ENCODE peak calls at places on chromosomes 2 and 18, in six cellular contexts. I is fibroblast of pulmonary artery, F is left kidney, Q is BJ, S is cerebellar cortex, M is GM04504. C is an unnamed sample.

GRCh38 chr18:28960146-28960545 is 783.2 kb upstream of the CDH2 start:
- DNase-seq in I (peak), F (no peak), Q (no peak), S (no peak), M (no peak), C (peak)

GRCh38 chr18:55214969-55215368 is 255.7 kb upstream of the CCDC68 start:
- DNase-seq in I (no peak), F (peak), Q (no peak), S (no peak), M (no peak), C (no peak)

GRCh38 chr2:144015655-144016245 is 504.2 kb downstream of the ZEB2 start:
- DNase-seq in I (peak), F (no peak), Q (peak), S (no peak), M (peak), C (peak)

GRCh38 chr2:20580690-20581437 is 70.0 kb downstream of the HS1BP3 start:
- DNase-seq in I (no peak), F (no peak), Q (no peak), S (no peak), M (no peak), C (no peak)

GRCh38 chr18:48975221-48975816 is 24.6 kb upstream of the SMAD7 start:
- DNase-seq in I (no peak), F (no peak), Q (no peak), S (peak), M (no peak), C (no peak)

GRCh38 chr2:96315400-96316071 is 9.6 kb upstream of the ITPRIPL1 start:
- DNase-seq in I (peak), F (peak), Q (peak), S (no peak), M (peak), C (peak)

GRCh38 chr2:40535891-40536290 is 84.0 kb upstream of the SLC8A1 start:
- DNase-seq in I (no peak), F (no peak), Q (no peak), S (no peak), M (no peak), C (no peak)

GRCh38 chr2:109266998-109267854 is 138.2 kb downstream of the SH3RF3 start:
- DNase-seq in I (peak), F (peak), Q (no peak), S (no peak), M (no peak), C (no peak)

GRCh38 chr18:62452280-62452824 is 70.5 kb upstream of the ZCCHC2 start:
- DNase-seq in I (peak), F (no peak), Q (no peak), S (no peak), M (no peak), C (no peak)

GRCh38 chr2:149160701-149161217 is 122.3 kb downstream of the LYPD6B start:
- DNase-seq in I (no peak), F (peak), Q (no peak), S (no peak), M (no peak), C (no peak)

GRCh38 chr2:23824777-23825212 is 102.1 kb downstream of the ATAD2B start:
- DNase-seq in I (peak), F (peak), Q (no peak), S (peak), M (peak), C (peak)

GRCh38 chr2:236673823-236674185 is 104.2 kb downstream of the ACKR3 start:
- DNase-seq in I (no peak), F (no peak), Q (no peak), S (no peak), M (no peak), C (no peak)

GRCh38 chr2:113208995-113209868 is 35.5 kb downstream of the PSD4 start:
- DNase-seq in I (no peak), F (peak), Q (peak), S (no peak), M (no peak), C (no peak)

GRCh38 chr2:168120730-168121129 is 126.7 kb downstream of the STK39 start:
- DNase-seq in I (no peak), F (no peak), Q (no peak), S (peak), M (no peak), C (no peak)

GRCh38 chr2:207008105-207008990 is 69.0 kb downstream of the CPO start:
- DNase-seq in I (peak), F (peak), Q (no peak), S (no peak), M (no peak), C (peak)

GRCh38 chr2:72993147-72993546 is 75.8 kb downstream of the EMX1 start:
- DNase-seq in I (peak), F (peak), Q (no peak), S (peak), M (peak), C (no peak)

GRCh38 chr2:47354013-47354816 is 48.7 kb upstream of the MSH2 start:
- DNase-seq in I (peak), F (peak), Q (no peak), S (no peak), M (no peak), C (no peak)